ENCODE peak calls at places on chromosomes 11 and 22, in eight cellular contexts. C is NCI-H1092 treated with DMSO at 0.1 percent for 48 hours; W is epithelial cell of esophagus; F is CD4-positive, alpha-beta T cell; V is BJ; N is cardiac muscle cell; K is activated CD4-positive, alpha-beta T cell treated with anti-CD3 and anti-CD28 coated beads, Interleukin-2, amount 50 U/mL, for 1 hour; R is left ventricle myocardium inferior. T is an unnamed sample.

GRCh38 chr11:2798951-2799761 is 86.4 kb downstream of the CDKN1C start:
- DNase-seq in C (no peak), W (no peak), F (no peak), V (no peak), N (no peak), K (no peak), R (peak), T (no peak)

GRCh38 chr22:37413546-37413945 is 13.7 kb downstream of the ELFN2 start:
- DNase-seq in C (no peak), W (no peak), F (no peak), V (no peak), N (no peak), K (no peak), R (no peak), T (no peak)

GRCh38 chr22:30080805-30081204 is 541 bp downstream of the HORMAD2 start:
- DNase-seq in C (no peak), W (no peak), F (no peak), V (no peak), N (no peak), K (no peak), R (no peak), T (no peak)

GRCh38 chr11:112852141-112852853 is 108.9 kb upstream of the NCAM1 start:
- DNase-seq in C (no peak), W (peak), F (no peak), V (no peak), N (no peak), K (no peak), R (no peak), T (no peak)

GRCh38 chr11:61429346-61429690 is 457 bp downstream of the CPSF7 start:
- DNase-seq in C (peak), W (peak), F (peak), V (no peak), N (peak), K (peak), R (peak), T (no peak)

GRCh38 chr11:100830978-100831732 is 144.1 kb downstream of the ARHGAP42 start:
- DNase-seq in C (no peak), W (peak), F (no peak), V (no peak), N (peak), K (no peak), R (no peak), T (no peak)

GRCh38 chr22:43402128-43402527 is 9.7 kb upstream of the MPPED1 start:
- DNase-seq in C (no peak), W (no peak), F (no peak), V (no peak), N (no peak), K (no peak), R (no peak), T (no peak)

GRCh38 chr11:66070604-66071325 is 693 bp downstream of the PACS1 start:
- DNase-seq in C (no peak), W (peak), F (no peak), V (no peak), N (peak), K (no peak), R (peak), T (no peak)

GRCh38 chr11:68430384-68430783 is 30.2 kb upstream of the PPP6R3 start:
- DNase-seq in C (no peak), W (no peak), F (no peak), V (no peak), N (no peak), K (no peak), R (no peak), T (no peak)

GRCh38 chr22:26416670-26417270 is 12.3 kb upstream of the ASPHD2 start:
- DNase-seq in C (no peak), W (peak), F (no peak), V (peak), N (peak), K (no peak), R (no peak), T (no peak)

GRCh38 chr11:93532285-93532789 is 10.9 kb downstream of the SMCO4 start:
- DNase-seq in C (no peak), W (no peak), F (no peak), V (no peak), N (peak), K (no peak), R (no peak), T (no peak)

GRCh38 chr11:66493124-66493523 is 12.9 kb downstream of the DPP3 start:
- DNase-seq in C (no peak), W (no peak), F (no peak), V (no peak), N (no peak), K (no peak), R (no peak), T (no peak)

T was measured in C1 segment of cervical spinal cord.